ENCODE peak calls at places on chromosomes 5 and 9, in four cellular contexts. T is effector memory CD4-positive, alpha-beta T cell; K is stimulated activated CD4-positive, alpha-beta T cell treated with anti-CD3 and anti-CD28 coated beads, Interleukin-4, amount 100 ng/mL, for 48 hours; Y is amygdala. W is an unnamed sample.

GRCh38 chr5:7886849-7887460 is 18.0 kb downstream of the MTRR start:
- DNase-seq in T (no peak), K (no peak), Y (no peak), W (no peak)

GRCh38 chr5:154521756-154522155 is 43.7 kb upstream of the HAND1 start:
- DNase-seq in T (no peak), Y (no peak), K (no peak), W (no peak)

GRCh38 chr9:33381231-33381791 is 21.1 kb downstream of the AQP7 start:
- DNase-seq in K (no peak), Y (no peak), T (no peak), W (no peak)

GRCh38 chr9:93656426-93657222 is 80.2 kb downstream of the PHF2 start:
- DNase-seq in K (no peak), T (no peak), Y (no peak), W (no peak)

GRCh38 chr5:138354926-138355378 is 2.5 kb downstream of the KDM3B start:
- DNase-seq in K (peak; percentile 18), T (peak; percentile 27), Y (peak; percentile 6), W (no peak)

GRCh38 chr5:149672701-149673455 is 57.2 kb upstream of the PPARGC1B start:
- DNase-seq in T (no peak), K (no peak), Y (no peak), W (no peak)

GRCh38 chr5:95809414-95809960 is 13.0 kb downstream of the GLRX start:
- DNase-seq in Y (no peak), K (no peak), T (no peak), W (no peak)

GRCh38 chr5:142747034-142747433 is 23.1 kb upstream of the ARHGAP26 start:
- DNase-seq in T (no peak), K (no peak), Y (no peak), W (no peak)

GRCh38 chr9:105697871-105698270 is 3.5 kb downstream of the TMEM38B start:
- DNase-seq in Y (no peak), K (no peak), T (no peak), W (no peak)

GRCh38 chr5:67015577-67016290 is 180.9 kb downstream of the CD180 start:
- DNase-seq in T (no peak), K (no peak), Y (no peak), W (no peak)

GRCh38 chr5:150254363-150255154 is 35.0 kb downstream of the CAMK2A start:
- DNase-seq in K (no peak), Y (no peak), T (no peak), W (no peak)

GRCh38 chr5:29148581-29148980 is 2044.9 kb upstream of the CDH6 start:
- DNase-seq in K (no peak), Y (no peak), T (no peak), W (no peak)

GRCh38 chr9:118170032-118170955 is 466.1 kb downstream of the TLR4 start:
- DNase-seq in T (no peak), K (no peak), Y (peak; percentile 79), W (peak; percentile 80)

GRCh38 chr5:171628344-171628743 is 157.3 kb upstream of the SMIM23 start:
- DNase-seq in K (no peak), Y (no peak), T (no peak), W (no peak)